ENCODE peak calls at places on chromosomes 4 and X, in seven cellular contexts. N, J, M, T, Z, X and F are unnamed samples.

GRCh38 chrX:85024044-85024443 is 20.4 kb downstream of the APOOL start:
- DNase-seq in J (no peak), N (no peak), M (no peak), Z (no peak), X (no peak), T (no peak), F (no peak)

GRCh38 chr4:128517096-128517738 is 229.6 kb upstream of the PGRMC2 start:
- DNase-seq in T (peak; percentile 87), J (no peak), N (no peak), X (no peak), M (no peak), Z (no peak), F (no peak)

GRCh38 chr4:11151500-11151899 is 277.2 kb downstream of the HS3ST1 start:
- DNase-seq in J (no peak), X (no peak), N (no peak), T (no peak), Z (no peak), M (no peak), F (no peak)

GRCh38 chrX:9882669-9883446 is 84.3 kb upstream of the CLDN34 start:
- DNase-seq in J (peak; percentile 53), Z (no peak), N (no peak), T (no peak), M (no peak), X (no peak), F (no peak)

GRCh38 chr4:67762091-67762490 is 7.9 kb upstream of the GNRHR start:
- DNase-seq in M (no peak), T (no peak), Z (no peak), J (no peak), N (no peak), X (no peak), F (no peak)

GRCh38 chrX:10326578-10326977 is 169.8 kb downstream of the CLCN4 start:
- DNase-seq in Z (peak; percentile 7), M (no peak), J (no peak), X (no peak), N (no peak), T (peak; percentile 52), F (no peak)

GRCh38 chr4:128700659-128701350 is 108.7 kb upstream of the JADE1 start:
- DNase-seq in X (no peak), J (no peak), T (no peak), Z (no peak), M (no peak), N (no peak), F (no peak)

GRCh38 chr4:164224871-164225270 is 529.1 kb upstream of the SMIM31 start:
- DNase-seq in N (no peak), Z (peak; percentile 53), M (no peak), X (no peak), T (no peak), J (no peak), F (no peak)

GRCh38 chr4:173171098-173171497 is 2.5 kb downstream of the GALNT7 start:
- DNase-seq in Z (peak; percentile 45), N (no peak), X (no peak), T (no peak), J (peak; percentile 61), M (no peak), F (no peak)

GRCh38 chrX:2692221-2693122 is 1.4 kb downstream of the CD99 start:
- DNase-seq in Z (peak; percentile 39), J (peak; percentile 73), T (peak; percentile 50), M (peak; percentile 78), X (no peak), N (peak; percentile 75), F (no peak)

GRCh38 chrX:131792356-131792749 is 230.7 kb upstream of the STK26 start:
- DNase-seq in N (no peak), Z (no peak), T (peak; percentile 95), M (peak; percentile 90), J (peak; percentile 2), X (peak; percentile 88), F (peak; percentile 97)

GRCh38 chrX:139077303-139078131 is 366.0 kb upstream of the FGF13 start:
- DNase-seq in Z (no peak), T (no peak), X (no peak), J (peak; percentile 0), N (no peak), M (no peak), F (no peak)

GRCh38 chr4:3017504-3017903 is 54.1 kb downstream of the GRK4 start:
- DNase-seq in N (no peak), Z (no peak), J (no peak), M (no peak), X (no peak), T (no peak), F (no peak)

GRCh38 chrX:19855700-19856381 is 31.6 kb downstream of the SH3KBP1 start:
- DNase-seq in J (peak; percentile 34), Z (no peak), N (no peak), X (no peak), T (no peak), M (no peak), F (no peak)

GRCh38 chr4:123621072-123621705 is 224.6 kb downstream of the SPRY1 start:
- DNase-seq in Z (no peak), J (peak; percentile 62), X (no peak), T (no peak), N (no peak), M (peak; percentile 62), F (no peak)

DNA sequence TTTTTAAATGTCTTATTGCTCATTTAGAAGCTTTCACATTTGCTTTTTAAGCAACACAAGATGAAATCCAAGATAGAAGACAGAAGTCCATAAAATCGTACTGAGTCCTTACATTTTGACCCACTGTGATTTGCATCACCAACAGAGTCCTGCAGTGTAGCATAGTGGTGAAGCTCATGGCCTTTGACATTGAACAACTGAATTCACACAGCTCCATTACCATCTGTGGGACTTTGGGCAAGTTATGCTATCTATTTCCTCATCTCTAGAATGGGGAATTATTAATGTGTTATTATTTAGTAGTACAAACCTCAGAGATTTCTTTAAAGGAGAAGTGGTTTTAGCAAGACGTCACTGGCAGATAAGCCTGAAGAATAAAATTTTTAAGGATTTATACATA is 10.7 kb downstream of the GPRIN3 start:
- DNase-seq in Z (no peak), M (no peak), J (no peak), N (no peak), T (no peak), X (no peak), F (no peak)
- H3K4me1 ChIP-seq in Z (no peaks in the 10 kb centered on the region), M (no peaks in the 10 kb centered on the region), J (no peaks in the 10 kb centered on the region), N (peaks cover 97% of the 10 kb centered on the region), T (peaks cover 70% of the 10 kb centered on the region), X (peaks cover 75% of the 10 kb centered on the region), F (peaks cover 54% of the 10 kb centered on the region)

DNA sequence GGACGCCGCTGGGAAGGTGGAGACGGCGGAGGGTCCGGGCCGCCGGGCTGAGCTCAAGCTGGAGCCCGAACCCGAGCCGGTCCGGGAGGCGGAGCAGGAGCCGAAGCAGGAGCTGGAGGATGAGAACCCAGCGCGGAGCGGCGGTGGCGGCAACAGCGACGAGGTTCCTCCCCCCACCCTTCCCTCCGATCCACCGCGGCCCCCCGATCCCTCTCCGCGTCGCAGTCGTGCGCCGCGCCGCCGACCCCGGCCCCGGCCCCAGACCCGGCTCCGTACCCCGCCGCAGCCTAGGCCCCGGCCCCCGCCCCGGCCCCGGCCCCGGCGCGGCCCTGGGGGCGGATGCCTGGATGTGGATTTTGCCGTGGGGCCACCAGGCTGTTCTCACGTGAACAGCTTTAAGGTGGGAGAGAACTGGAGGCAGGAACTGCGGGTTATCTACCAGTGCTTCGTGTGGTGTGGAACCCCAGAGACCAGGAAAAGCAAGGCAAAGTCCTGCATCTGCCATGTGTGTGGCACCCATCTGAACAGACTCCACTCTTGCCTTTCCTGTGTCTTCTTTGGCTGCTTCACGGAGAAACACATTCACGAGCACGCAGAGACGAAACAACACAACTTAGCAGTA is 483 bp downstream of the USP27X start:
- DNase-seq in J (peak; percentile 2), Z (no peak), M (no peak), N (no peak), X (no peak), T (no peak), F (no peak)
- H3K4me1 ChIP-seq in J (no peaks in the 10 kb centered on the region), Z (no peaks in the 10 kb centered on the region), M (no peaks in the 10 kb centered on the region), N (no peaks in the 10 kb centered on the region), X (no peaks in the 10 kb centered on the region), T (no peaks in the 10 kb centered on the region), F (no peaks in the 10 kb centered on the region)

DNA sequence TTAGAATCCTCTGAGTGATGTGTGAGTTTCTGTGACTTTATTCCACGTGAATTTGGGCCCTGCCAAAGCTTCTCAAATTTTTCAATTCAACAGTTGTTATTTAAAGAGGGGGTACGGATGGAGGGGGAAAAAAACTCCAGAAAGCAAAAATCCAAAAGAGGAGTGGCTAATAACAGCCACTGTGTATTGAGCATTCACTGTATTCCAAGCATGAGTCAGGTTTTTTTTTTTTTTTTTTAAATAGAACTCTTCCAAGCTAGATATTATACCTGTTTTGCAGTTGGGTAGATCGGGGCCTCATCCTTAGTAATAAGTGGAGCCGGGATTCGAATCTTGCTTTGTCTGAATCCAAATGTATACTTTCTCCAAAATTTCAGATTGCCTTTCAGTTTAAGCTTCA is 6.4 kb upstream of the RHOH start:
- DNase-seq in Z (no peak), T (no peak), X (no peak), N (no peak), M (no peak), J (no peak), F (no peak)
- H3K4me1 ChIP-seq in Z (peaks cover 39% of the 10 kb centered on the region), T (peaks cover 79% of the 10 kb centered on the region), X (peaks cover 5% of the 10 kb centered on the region), N (peaks cover 6% of the 10 kb centered on the region), M (no peaks in the 10 kb centered on the region), J (peaks cover 5% of the 10 kb centered on the region), F (peaks cover 14% of the 10 kb centered on the region)

DNA sequence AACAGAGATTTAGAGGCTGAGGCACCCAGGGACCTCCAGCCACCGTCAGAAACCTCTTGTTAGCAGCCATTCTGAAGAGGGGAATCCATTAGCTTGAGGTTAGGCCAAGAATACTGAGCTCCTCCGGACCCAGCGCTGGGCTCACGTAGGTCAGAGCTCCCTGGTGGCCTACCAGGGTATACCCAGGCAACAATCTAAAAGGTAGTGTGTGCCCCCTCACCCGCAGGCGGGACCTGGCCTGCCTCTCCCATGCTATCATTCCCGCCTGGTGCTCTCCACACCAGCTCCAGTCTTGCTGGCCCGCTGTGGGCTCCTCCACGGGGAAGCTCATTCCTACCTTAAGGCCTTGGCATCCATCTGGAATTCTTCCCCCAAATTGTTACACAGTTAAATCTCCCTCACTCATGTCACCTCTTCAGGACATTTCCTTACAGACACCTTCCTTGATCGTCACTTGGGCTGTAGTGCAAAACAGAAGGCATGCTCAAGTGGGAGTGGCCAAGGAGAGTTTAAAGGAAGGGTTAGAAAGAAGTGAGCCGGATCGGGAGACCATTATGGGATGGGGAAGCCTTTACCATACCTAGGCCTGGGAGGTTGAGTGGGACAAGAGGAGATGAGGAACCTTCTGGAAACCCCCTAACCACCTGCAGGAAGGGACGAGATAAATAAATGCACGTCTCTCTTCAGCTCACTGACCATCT is 102.5 kb downstream of the UCHL1 start:
- DNase-seq in M (no peak), N (no peak), T (no peak), Z (peak; percentile 62), J (peak; percentile 86), X (peak; percentile 46), F (no peak)
- H3K4me1 ChIP-seq in M (no peaks in the 10 kb centered on the region), N (peaks cover 22% of the 10 kb centered on the region), T (no peaks in the 10 kb centered on the region), Z (peaks cover 29% of the 10 kb centered on the region), J (peaks cover 19% of the 10 kb centered on the region), X (peaks cover 11% of the 10 kb centered on the region), F (no peaks in the 10 kb centered on the region)

GRCh38 chr4:24576276-24576675 is 8.1 kb downstream of the DHX15 start:
- DNase-seq in T (no peak), X (no peak), Z (no peak), J (peak; percentile 72), M (no peak), N (no peak), F (no peak)
- H3K4me1 ChIP-seq in T (peaks cover 16% of the 10 kb centered on the region), X (peaks cover 33% of the 10 kb centered on the region), Z (peaks cover 4% of the 10 kb centered on the region), J (peaks cover 5% of the 10 kb centered on the region), M (no peaks in the 10 kb centered on the region), N (peaks cover 56% of the 10 kb centered on the region), F (no peaks in the 10 kb centered on the region)

GRCh38 chr4:158817562-158818370 is 48.9 kb downstream of the FNIP2 start:
- DNase-seq in N (no peak), T (no peak), Z (no peak), X (no peak), J (no peak), M (no peak), F (no peak)
- H3K4me1 ChIP-seq in N (peaks cover 82% of the 10 kb centered on the region), T (no peaks in the 10 kb centered on the region), Z (no peaks in the 10 kb centered on the region), X (peaks cover 63% of the 10 kb centered on the region), J (no peaks in the 10 kb centered on the region), M (no peaks in the 10 kb centered on the region), F (peaks cover 41% of the 10 kb centered on the region)